ENCODE peak calls at places on chromosomes 6 and 20, in five cellular contexts. I is nephron progenitor cell; F is AG10803; L is hepatocyte; T is activated naive CD8-positive, alpha-beta T cell treated with anti-CD3 and anti-CD28 coated beads, Interleukin-2, amount 50 U/mL, for 16 hours. B is an unnamed sample.

GRCh38 chr6:168883410-168884049 is 370.1 kb downstream of the THBS2 start:
- DNase-seq in F (no peak), I (no peak), L (no peak), T (no peak), B (no peak)

GRCh38 chr6:157240059-157240959 is 83.0 kb downstream of the TMEM242 start:
- DNase-seq in L (peak; percentile 62), F (peak; percentile 88), I (peak; percentile 49), T (no peak), B (no peak)

GRCh38 chr20:61941721-61942405 is 123.8 kb downstream of the TAF4 start:
- DNase-seq in I (no peak), F (no peak), T (no peak), L (no peak), B (no peak)

GRCh38 chr20:48829940-48830339 is 2.1 kb upstream of the PREX1 start:
- DNase-seq in F (no peak), L (no peak), I (no peak), T (no peak), B (no peak)

GRCh38 chr6:78952362-78952761 is 85.0 kb downstream of the IRAK1BP1 start:
- DNase-seq in F (no peak), L (no peak), I (no peak), T (no peak), B (no peak)

GRCh38 chr20:9293145-9293544 is 221.2 kb upstream of the LAMP5 start:
- DNase-seq in I (no peak), L (no peak), T (no peak), F (no peak), B (no peak)

GRCh38 chr6:141264101-141264500 is 868.6 kb upstream of the GJE1 start:
- DNase-seq in F (no peak), I (no peak), L (no peak), T (no peak), B (no peak)

GRCh38 chr6:30814137-30815084 is 69.9 kb upstream of the DDR1 start:
- DNase-seq in F (peak; percentile 69), L (peak; percentile 60), I (no peak), T (peak; percentile 39), B (no peak)

GRCh38 chr6:71608646-71609045 is 277.7 kb upstream of the RIMS1 start:
- DNase-seq in I (no peak), T (no peak), F (peak; percentile 40), L (no peak), B (no peak)

GRCh38 chr6:35089216-35089934 is 51.8 kb downstream of the TCP11 start:
- DNase-seq in L (peak; percentile 3), F (no peak), I (no peak), T (no peak), B (no peak)

GRCh38 chr20:2387180-2387577 is 6.5 kb downstream of the TGM6 start:
- DNase-seq in T (peak; percentile 14), I (peak; percentile 65), L (peak; percentile 23), F (peak; percentile 13), B (peak; percentile 53)

GRCh38 chr6:19382676-19383075 is 454.5 kb upstream of the ID4 start:
- DNase-seq in I (no peak), T (no peak), L (no peak), F (no peak), B (no peak)

GRCh38 chr6:12418946-12419345 is 128.8 kb downstream of the EDN1 start:
- DNase-seq in I (no peak), T (no peak), F (no peak), L (no peak), B (no peak)

GRCh38 chr20:32203556-32204484 is 3.7 kb downstream of the PLAGL2 start:
- DNase-seq in L (peak; percentile 77), I (no peak), F (no peak), T (peak; percentile 64), B (no peak)

GRCh38 chr20:58557713-58558335 is 42.6 kb upstream of the APCDD1L start:
- DNase-seq in L (no peak), T (no peak), I (no peak), F (peak; percentile 51), B (no peak)

GRCh38 chr6:42138630-42139619 is 3.5 kb downstream of the C6orf132 start:
- DNase-seq in I (no peak), L (no peak), F (no peak), T (no peak), B (no peak)

GRCh38 chr6:111382476-111383294 is 100.3 kb downstream of the REV3L start:
- DNase-seq in F (no peak), L (no peak), T (no peak), I (no peak), B (no peak)

GRCh38 chr20:48760403-48760889 is 67.4 kb downstream of the PREX1 start:
- DNase-seq in F (peak; percentile 28), I (no peak), L (no peak), T (peak; percentile 27), B (no peak)

GRCh38 chr6:160226118-160226541 is 32.5 kb downstream of the SLC22A2 start:
- DNase-seq in L (no peak), F (no peak), I (no peak), T (no peak), B (no peak)

GRCh38 chr6:593907-594212 is 63.0 kb downstream of the HUS1B start:
- DNase-seq in T (no peak), F (no peak), I (no peak), L (no peak), B (no peak)

GRCh38 chr6:146543211-146543939 is at the start of gene RAB32:
- DNase-seq in I (peak; percentile 87), L (peak; percentile 97), T (no peak), F (peak; percentile 97), B (peak; percentile 60)

GRCh38 chr6:82624251-82624650 is 260.6 kb downstream of the TPBG start:
- DNase-seq in I (no peak), F (no peak), L (no peak), T (no peak), B (no peak)

GRCh38 chr6:169778646-169779045 is 27.2 kb downstream of the ERMARD start:
- DNase-seq in I (no peak), F (no peak), L (no peak), T (no peak), B (no peak)

GRCh38 chr6:13013681-13014550 is 297.3 kb downstream of the PHACTR1 start:
- DNase-seq in T (no peak), F (no peak), I (peak; percentile 63), L (peak; percentile 24), B (no peak)

GRCh38 chr6:56851541-56852248 is 103.2 kb upstream of the BEND6 start:
- DNase-seq in I (peak; percentile 39), T (no peak), L (peak; percentile 87), F (peak; percentile 87), B (peak; percentile 67)

GRCh38 chr6:73180718-73181619 is 44.3 kb downstream of the KHDC1L start:
- DNase-seq in L (peak; percentile 60), F (peak; percentile 80), I (peak; percentile 43), T (no peak), B (peak; percentile 53)

GRCh38 chr6:106360410-106360988 is at the start of gene CRYBG1:
- DNase-seq in L (peak; percentile 88), T (peak; percentile 6), F (no peak), I (peak; percentile 87), B (peak; percentile 64)

GRCh38 chr6:102154874-102155273 is 761.4 kb downstream of the GRIK2 start:
- DNase-seq in L (no peak), F (no peak), I (no peak), T (no peak), B (no peak)

GRCh38 chr6:47126647-47127339 is 84.7 kb upstream of the ADGRF1 start:
- DNase-seq in T (no peak), I (no peak), L (peak; percentile 70), F (no peak), B (peak; percentile 37)

B was measured in BE2C.